ENCODE peak calls at places on chromosomes 13 and 19, in four cellular contexts. R, M, V and K are unnamed samples.

GRCh38 chr13:98482476-98483444 is 94.1 kb downstream of the STK24 start:
- DNase-seq in R (peak), V (no peak), M (peak), K (no peak)

GRCh38 chr13:94128430-94128829 is 351.1 kb downstream of the DCT start:
- DNase-seq in R (no peak), V (no peak), M (peak), K (no peak)

GRCh38 chr13:79898996-79899395 is 418.0 kb downstream of the NDFIP2 start:
- DNase-seq in M (no peak), R (peak), V (no peak), K (no peak)

GRCh38 chr13:25249001-25249543 is 38.2 kb downstream of the MTMR6 start:
- DNase-seq in M (peak), R (peak), V (no peak), K (no peak)

GRCh38 chr19:6639439-6639838 is 30.5 kb downstream of the TNFSF14 start:
- DNase-seq in R (no peak), V (no peak), M (no peak), K (no peak)

GRCh38 chr13:49046534-49046933 is 70.8 kb downstream of the FNDC3A start:
- DNase-seq in V (no peak), R (peak), M (no peak), K (no peak)

GRCh38 chr13:105655046-105655445 is 880.4 kb downstream of the EFNB2 start:
- DNase-seq in M (no peak), V (no peak), R (peak), K (no peak)

GRCh38 chr13:48682452-48682851 is 28.7 kb downstream of the CYSLTR2 start:
- DNase-seq in V (no peak), M (no peak), R (no peak), K (no peak)

GRCh38 chr19:7018828-7019227 is 2.4 kb downstream of the MBD3L2B start:
- DNase-seq in V (no peak), R (no peak), M (no peak), K (no peak)

GRCh38 chr19:38004505-38005223 is 97.7 kb downstream of the SIPA1L3 start:
- DNase-seq in R (peak), V (no peak), M (peak), K (peak)

GRCh38 chr19:3480383-3481091 is at the start of gene SMIM24:
- DNase-seq in R (no peak), M (no peak), V (no peak), K (no peak)

GRCh38 chr13:42394361-42395065 is 122.6 kb downstream of the AKAP11 start:
- DNase-seq in M (no peak), R (no peak), V (no peak), K (no peak)

GRCh38 chr19:38917516-38917915 is 5.5 kb upstream of the CCER2 start:
- DNase-seq in R (no peak), V (no peak), M (no peak), K (no peak)

GRCh38 chr13:66714795-66715194 is 515.3 kb downstream of the PCDH9 start:
- DNase-seq in V (no peak), R (no peak), M (peak), K (no peak)

GRCh38 chr19:39078436-39079200 is 5.5 kb upstream of the ACP7 start:
- DNase-seq in R (peak), M (no peak), V (no peak), K (no peak)

GRCh38 chr13:40114305-40114896 is 458.9 kb downstream of the COG6 start:
- DNase-seq in V (no peak), M (no peak), R (no peak), K (no peak)

GRCh38 chr13:109331898-109332297 is 454.5 kb downstream of the IRS2 start:
- DNase-seq in R (peak), V (no peak), M (peak), K (no peak)

GRCh38 chr19:8489591-8490394 is 12.6 kb downstream of the PRAM1 start:
- DNase-seq in V (no peak), R (no peak), M (no peak), K (no peak)

GRCh38 chr19:35501684-35502083 is 11.4 kb upstream of the KRTDAP start:
- DNase-seq in V (no peak), R (no peak), M (peak), K (no peak)

GRCh38 chr19:18637644-18638630 is 1.1 kb downstream of the KLHL26 start:
- DNase-seq in V (no peak), M (no peak), R (no peak), K (no peak)

GRCh38 chr13:59700281-59700680 is 463.4 kb downstream of the DIAPH3 start:
- DNase-seq in M (no peak), R (peak), V (no peak), K (no peak)

GRCh38 chr19:48391100-48392005 is at the start of gene KDELR1:
- DNase-seq in R (peak), V (no peak), M (peak), K (peak)

GRCh38 chr13:44380404-44381165 is 7.0 kb downstream of the SERP2 start:
- DNase-seq in V (no peak), R (peak), M (no peak), K (no peak)

GRCh38 chr19:18889949-18890745 is 5.8 kb downstream of the CERS1 start:
- DNase-seq in M (no peak), R (no peak), V (no peak), K (no peak)

GRCh38 chr13:41054212-41054877 is 7.0 kb upstream of the WBP4 start:
- DNase-seq in V (no peak), R (peak), M (peak), K (no peak)

GRCh38 chr13:96020155-96020575 is 33.0 kb downstream of the UGGT2 start:
- DNase-seq in M (peak), R (peak), V (no peak), K (peak)

GRCh38 chr13:32426191-32426980 is 1.5 kb downstream of the N4BP2L1 start:
- DNase-seq in R (no peak), V (no peak), M (no peak), K (no peak)

GRCh38 chr19:18464646-18465045 is 26.7 kb upstream of the ISYNA1 start:
- DNase-seq in R (peak), V (no peak), M (no peak), K (no peak)

GRCh38 chr13:51397262-51397933 is 55.4 kb downstream of the INTS6 start:
- DNase-seq in V (no peak), R (peak), M (peak), K (no peak)

GRCh38 chr19:9673912-9674668 is 810 bp downstream of the ZNF562 start:
- DNase-seq in R (peak), V (no peak), M (peak), K (no peak)

DNA sequence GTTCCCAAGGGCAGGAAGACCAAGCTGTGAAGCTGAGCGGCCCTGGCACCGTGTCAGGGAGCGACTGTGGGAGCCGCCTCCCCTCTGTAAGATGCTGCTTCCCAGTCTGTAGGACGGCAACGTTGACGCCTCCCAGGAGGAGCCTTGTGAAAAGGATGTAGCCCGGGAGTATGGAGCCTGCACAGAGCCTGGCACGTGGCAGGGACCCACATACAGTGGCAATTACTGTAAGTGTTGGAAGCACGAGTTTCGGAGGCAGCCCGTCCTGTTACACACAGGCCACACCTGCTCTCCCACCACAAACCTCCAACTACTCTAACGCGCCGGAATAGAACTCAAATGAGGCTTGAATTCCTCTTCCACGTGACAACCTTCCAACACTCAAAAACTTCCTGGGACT is 6.6 kb downstream of the RAB20 start:
- DNase-seq in V (no peak), M (no peak), R (no peak), K (no peak)
- H2BK15ac ChIP-seq in V (no peak), M (no peak), R (no peak), K (no peak)

GRCh38 chr13:113819731-113820715 is 43.9 kb downstream of the GAS6 start:
- DNase-seq in M (no peak), V (no peak), R (no peak), K (no peak)
- H2AK5ac ChIP-seq in M (no peak), V (peak), R (peak), K (peak)

DNA sequence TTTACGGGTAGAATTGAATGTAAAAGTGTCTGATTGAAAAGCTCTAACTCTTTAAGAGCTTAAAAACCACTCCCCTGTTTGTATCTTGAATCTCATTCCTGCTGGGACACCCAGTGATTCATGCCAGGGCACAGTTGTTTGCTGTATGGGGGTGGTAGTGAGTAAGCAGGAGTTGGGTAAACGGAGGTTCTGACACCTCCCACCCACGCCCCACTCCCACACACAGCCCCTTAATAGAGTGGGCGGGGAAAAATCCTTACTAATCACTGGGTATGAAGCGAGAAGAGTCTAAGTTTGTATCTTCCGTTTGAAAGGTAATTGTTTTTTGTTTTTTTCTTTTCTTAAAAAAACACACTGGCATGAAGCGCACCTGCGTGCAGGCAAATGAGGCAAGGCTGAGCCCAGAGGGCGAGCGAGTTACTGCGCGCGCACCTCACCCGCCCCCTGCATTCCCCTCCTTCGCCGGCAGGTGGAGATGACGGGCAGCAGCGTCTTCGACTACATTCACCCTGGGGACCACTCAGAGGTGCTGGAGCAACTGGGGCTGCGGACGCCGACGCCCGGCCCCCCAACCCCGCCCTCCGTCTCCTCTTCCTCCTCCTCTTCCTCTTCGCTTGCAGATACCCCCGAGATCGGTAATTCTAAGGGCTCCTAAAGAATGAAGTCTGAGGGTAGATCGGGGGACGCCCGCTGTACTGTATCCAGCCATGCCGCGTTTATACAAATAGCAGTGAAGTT is 12.8 kb downstream of the TMEM160 start:
- DNase-seq in R (peak), V (no peak), M (peak), K (peak)
- H3K4me3 ChIP-seq in R (peak), V (peak), M (no peak), K (peak)

DNA sequence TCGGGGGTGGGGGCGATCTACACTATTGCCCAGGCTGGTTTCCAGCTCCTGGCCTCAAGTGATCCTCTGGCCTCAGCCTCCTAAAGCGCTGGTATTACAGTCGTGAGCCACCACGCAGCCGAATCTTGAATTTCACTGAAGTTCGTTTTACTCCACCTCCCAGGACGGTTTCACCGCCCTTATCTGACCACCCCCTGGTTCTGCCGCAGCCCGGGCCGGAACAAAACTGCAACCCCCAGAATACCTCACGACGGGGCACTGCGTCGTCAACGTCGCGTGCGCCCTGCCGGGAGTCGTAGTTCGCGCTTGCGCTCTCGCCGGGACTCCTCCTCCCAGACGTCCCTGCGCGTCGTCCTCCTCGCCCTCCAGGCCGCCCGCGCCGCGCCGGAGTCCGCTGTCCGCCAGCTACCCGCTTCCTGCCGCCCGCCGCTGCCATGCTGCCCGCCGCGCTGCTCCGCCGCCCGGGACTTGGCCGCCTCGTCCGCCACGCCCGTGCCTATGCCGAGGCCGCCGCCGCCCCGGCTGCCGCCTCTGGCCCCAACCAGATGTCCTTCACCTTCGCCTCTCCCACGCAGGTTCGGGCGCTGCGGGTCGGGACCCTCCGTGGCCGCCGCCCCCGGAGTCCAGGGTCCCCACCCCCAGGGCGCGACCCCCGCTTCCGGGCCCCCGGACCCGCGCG is at the start of gene ATP5F1D:
- DNase-seq in V (no peak), M (peak), R (peak), K (peak)
- H2BK15ac ChIP-seq in V (no peak), M (no peak), R (no peak), K (peak)

GRCh38 chr19:31353826-31354225 is 4.6 kb upstream of the TSHZ3 start:
- DNase-seq in V (no peak), R (no peak), M (peak), K (no peak)

GRCh38 chr19:31350693-31351211 is 1.5 kb upstream of the TSHZ3 start:
- DNase-seq in R (peak), M (peak), V (no peak), K (no peak)

GRCh38 chr19:31351212-31352193 is 2.3 kb upstream of the TSHZ3 start:
- DNase-seq in R (peak), V (no peak), M (peak), K (no peak)

GRCh38 chr19:31352782-31353651 is 3.8 kb upstream of the TSHZ3 start:
- DNase-seq in R (no peak), M (peak), V (no peak), K (no peak)

GRCh38 chr19:31352296-31352781 is 3.1 kb upstream of the TSHZ3 start:
- DNase-seq in R (no peak), M (peak), V (no peak), K (no peak)
- H2AK5ac ChIP-seq in R (peak), M (no peak), V (peak), K (no peak)